ENCODE peak calls at places on chromosomes 2 and 18, in eight cellular contexts. N, K, B, P, J, R, G and W are unnamed samples.

GRCh38 chr2:152242787-152243472 is 67.4 kb upstream of the STAM2 start:
- DNase-seq in K (no peak), G (no peak), P (no peak), R (no peak), B (no peak), J (no peak), N (no peak), W (no peak)

GRCh38 chr2:227655454-227655853 is 11.2 kb upstream of the SCYGR5 start:
- DNase-seq in P (no peak), R (no peak), K (no peak), N (no peak), B (peak), G (peak), J (no peak), W (no peak)

GRCh38 chr2:165957030-165957675 is 3.6 kb upstream of the TTC21B start:
- DNase-seq in J (no peak), B (no peak), K (no peak), N (no peak), R (no peak), P (no peak), G (no peak), W (no peak)

GRCh38 chr18:56388571-56388970 is 249.8 kb downstream of the TXNL1 start:
- DNase-seq in K (no peak), R (no peak), N (no peak), P (no peak), B (no peak), J (no peak), G (no peak), W (no peak)

GRCh38 chr18:44130365-44130942 is 550.2 kb upstream of the SETBP1 start:
- DNase-seq in P (no peak), G (peak), R (peak), J (no peak), K (peak), N (peak), B (peak), W (no peak)

GRCh38 chr2:202555354-202555753 is 79.4 kb upstream of the FAM117B start:
- DNase-seq in K (no peak), J (no peak), P (peak), R (peak), G (no peak), B (no peak), N (no peak), W (no peak)

GRCh38 chr2:10300997-10301945 is 1.4 kb upstream of the HPCAL1 start:
- DNase-seq in J (no peak), K (no peak), R (peak), B (peak), G (no peak), N (no peak), P (peak), W (peak)

GRCh38 chr2:187224989-187225388 is 223.1 kb downstream of the CALCRL start:
- DNase-seq in R (no peak), J (no peak), K (no peak), G (no peak), B (no peak), N (no peak), P (no peak), W (no peak)

GRCh38 chr2:120220756-120221155 is 2.4 kb downstream of the TMEM185B start:
- DNase-seq in G (no peak), N (no peak), B (no peak), J (no peak), P (no peak), K (no peak), R (no peak), W (no peak)

GRCh38 chr2:163011035-163011434 is 172.5 kb upstream of the KCNH7 start:
- DNase-seq in G (no peak), R (no peak), B (no peak), J (no peak), N (no peak), P (no peak), K (no peak), W (no peak)

GRCh38 chr2:133819906-133820305 is 251.6 kb upstream of the NCKAP5 start:
- DNase-seq in B (no peak), R (no peak), J (no peak), K (no peak), N (no peak), P (no peak), G (no peak), W (no peak)

GRCh38 chr2:44838116-44838790 is 103.2 kb upstream of the SIX3 start:
- DNase-seq in N (no peak), K (no peak), R (peak), P (no peak), J (no peak), G (no peak), B (no peak), W (no peak)

GRCh38 chr2:23404426-23404825 is 19.4 kb downstream of the KLHL29 start:
- DNase-seq in P (no peak), N (no peak), J (no peak), K (peak), G (peak), R (no peak), B (peak), W (no peak)

GRCh38 chr18:35050004-35050623 is 8.9 kb downstream of the MAPRE2 start:
- DNase-seq in G (peak), K (no peak), P (no peak), R (no peak), N (no peak), B (no peak), J (no peak), W (no peak)

GRCh38 chr2:50535256-50535655 is 496.7 kb downstream of the NRXN1 start:
- DNase-seq in K (no peak), G (no peak), J (no peak), R (no peak), P (no peak), B (no peak), N (no peak), W (no peak)

GRCh38 chr2:37523861-37524362 is 147.5 kb downstream of the CDC42EP3 start:
- DNase-seq in K (no peak), R (no peak), J (no peak), N (no peak), P (no peak), B (no peak), G (peak), W (no peak)

GRCh38 chr2:231337807-231338759 is 57.4 kb upstream of the B3GNT7 start:
- DNase-seq in B (no peak), K (no peak), J (no peak), P (no peak), N (no peak), G (no peak), R (no peak), W (no peak)

GRCh38 chr2:219001100-219001576 is 7.9 kb upstream of the CRYBA2 start:
- DNase-seq in G (no peak), K (no peak), B (no peak), P (no peak), R (no peak), N (no peak), J (no peak), W (no peak)

GRCh38 chr2:26011990-26012856 is 21.7 kb upstream of the RAB10 start:
- DNase-seq in N (peak), K (no peak), G (peak), J (peak), R (no peak), B (peak), P (no peak), W (no peak)

GRCh38 chr2:177869209-177869608 is 203.4 kb downstream of the PDE11A start:
- DNase-seq in N (no peak), G (no peak), B (no peak), R (no peak), K (no peak), P (no peak), J (no peak), W (no peak)

GRCh38 chr2:158730621-158730905 is 64.6 kb upstream of the DAPL1 start:
- DNase-seq in B (no peak), P (no peak), N (no peak), G (no peak), K (no peak), R (no peak), J (no peak), W (no peak)

GRCh38 chr2:159873136-159873728 is 75.2 kb upstream of the CD302 start:
- DNase-seq in N (no peak), J (no peak), K (peak), P (no peak), G (no peak), B (no peak), R (no peak), W (no peak)

GRCh38 chr2:148124271-148124670 is 103.4 kb downstream of the MBD5 start:
- DNase-seq in G (no peak), J (no peak), K (no peak), R (no peak), P (no peak), N (no peak), B (no peak), W (no peak)

GRCh38 chr2:96909651-96910050 is 39.8 kb upstream of the SEMA4C start:
- DNase-seq in G (no peak), B (no peak), K (no peak), R (no peak), J (no peak), P (no peak), N (no peak), W (no peak)

GRCh38 chr2:215361211-215361875 is 49.5 kb downstream of the ATIC start:
- DNase-seq in R (no peak), K (no peak), J (no peak), G (no peak), N (no peak), P (no peak), B (no peak), W (no peak)

GRCh38 chr2:84959045-84959493 is 11.9 kb upstream of the KCMF1 start:
- DNase-seq in G (peak), B (peak), N (no peak), J (no peak), K (no peak), R (no peak), P (no peak), W (no peak)

GRCh38 chr2:26786207-26787023 is 559 bp downstream of the CENPA start:
- DNase-seq in N (no peak), K (peak), P (peak), B (peak), R (peak), G (no peak), J (peak), W (no peak)

GRCh38 chr2:98216611-98217010 is 129.6 kb downstream of the VWA3B start:
- DNase-seq in J (no peak), P (no peak), R (no peak), K (no peak), G (no peak), N (no peak), B (no peak), W (no peak)